ENCODE peak calls at places on chromosome 9, in four cellular contexts. One of them, this sample, is unnamed.

GRCh38 chr9:137611623-137612609 is 6.4 kb downstream of the ARRDC1 start:
- DNase-seq in naive thymus-derived CD8-positive, alpha-beta T cell: no peak
- DNase-seq in SK-N-MC: no peak
- DNase-seq in AG10803: peak
- DNase-seq in this sample: no peak

GRCh38 chr9:134983094-134983493 is 65.4 kb upstream of the FCN1 start:
- DNase-seq in SK-N-MC: no peak
- DNase-seq in naive thymus-derived CD8-positive, alpha-beta T cell: no peak
- DNase-seq in AG10803: no peak
- DNase-seq in this sample: peak

GRCh38 chr9:119559986-119560385 is 190.8 kb upstream of the BRINP1 start:
- DNase-seq in naive thymus-derived CD8-positive, alpha-beta T cell: no peak
- DNase-seq in SK-N-MC: no peak
- DNase-seq in AG10803: no peak
- DNase-seq in this sample: no peak

GRCh38 chr9:88994820-88995180 is 3.5 kb downstream of the S1PR3 start:
- DNase-seq in AG10803: peak
- DNase-seq in naive thymus-derived CD8-positive, alpha-beta T cell: no peak
- DNase-seq in SK-N-MC: no peak
- DNase-seq in this sample: no peak

GRCh38 chr9:32939576-32939975 is 61.9 kb downstream of the APTX start:
- DNase-seq in AG10803: no peak
- DNase-seq in SK-N-MC: no peak
- DNase-seq in naive thymus-derived CD8-positive, alpha-beta T cell: no peak
- DNase-seq in this sample: no peak

GRCh38 chr9:122364783-122365150 is 6.1 kb upstream of the PTGS1 start:
- DNase-seq in AG10803: peak
- DNase-seq in naive thymus-derived CD8-positive, alpha-beta T cell: no peak
- DNase-seq in SK-N-MC: no peak
- DNase-seq in this sample: no peak

GRCh38 chr9:79570449-79571308 is 1.1 kb upstream of the TLE4 start:
- DNase-seq in AG10803: peak
- DNase-seq in SK-N-MC: no peak
- DNase-seq in naive thymus-derived CD8-positive, alpha-beta T cell: peak
- DNase-seq in this sample: peak

GRCh38 chr9:125613156-125613555 is 93.9 kb downstream of the MAPKAP1 start:
- DNase-seq in SK-N-MC: no peak
- DNase-seq in naive thymus-derived CD8-positive, alpha-beta T cell: no peak
- DNase-seq in AG10803: no peak
- DNase-seq in this sample: no peak

GRCh38 chr9:84710701-84711397 is 41.3 kb downstream of the NTRK2 start:
- DNase-seq in naive thymus-derived CD8-positive, alpha-beta T cell: no peak
- DNase-seq in AG10803: no peak
- DNase-seq in SK-N-MC: no peak
- DNase-seq in this sample: no peak

GRCh38 chr9:69104830-69105527 is 69.1 kb upstream of the TJP2 start:
- DNase-seq in SK-N-MC: no peak
- DNase-seq in AG10803: no peak
- DNase-seq in naive thymus-derived CD8-positive, alpha-beta T cell: no peak
- DNase-seq in this sample: no peak

GRCh38 chr9:135500071-135500524 is 384 bp upstream of the MRPS2 start:
- DNase-seq in SK-N-MC: no peak
- DNase-seq in AG10803: no peak
- DNase-seq in naive thymus-derived CD8-positive, alpha-beta T cell: no peak
- DNase-seq in this sample: no peak

GRCh38 chr9:78292716-78293497 is 4.0 kb upstream of the PSAT1 start:
- DNase-seq in SK-N-MC: no peak
- DNase-seq in AG10803: no peak
- DNase-seq in naive thymus-derived CD8-positive, alpha-beta T cell: no peak
- DNase-seq in this sample: no peak

GRCh38 chr9:74742792-74743389 is 144.8 kb downstream of the TRPM6 start:
- DNase-seq in AG10803: peak
- DNase-seq in SK-N-MC: no peak
- DNase-seq in naive thymus-derived CD8-positive, alpha-beta T cell: no peak
- DNase-seq in this sample: peak

This sample was measured in germinal center.